ENCODE peak calls at places on chromosomes 12 and 14, in seven cellular contexts. A is adipocyte, B is A172, Q is MCF 10A, H is endothelial cell of umbilical vein, E is T-helper 1 cell, L is myocyte. P is an unnamed sample.

GRCh38 chr12:46458500-46459106 is 86.0 kb upstream of the SLC38A2 start:
- DNase-seq in A (no peak), B (no peak), Q (no peak), H (no peak), E (no peak), L (no peak), P (no peak)

GRCh38 chr12:6790496-6791150 is 1.3 kb downstream of the CD4 start:
- DNase-seq in A (no peak), B (no peak), Q (no peak), H (no peak), E (no peak), L (no peak), P (no peak)

GRCh38 chr12:124940393-124941169 is 26.1 kb upstream of the UBC start:
- DNase-seq in A (peak), B (peak), Q (peak), H (peak), E (peak), L (peak), P (peak)

GRCh38 chr14:99077076-99077843 is 194.7 kb downstream of the BCL11B start:
- DNase-seq in A (no peak), B (no peak), Q (peak), H (no peak), E (no peak), L (no peak), P (no peak)

GRCh38 chr12:28710882-28711281 is 438.2 kb upstream of the FAR2 start:
- DNase-seq in A (peak), B (peak), Q (peak), H (no peak), E (no peak), L (no peak), P (peak)

GRCh38 chr12:62686938-62687337 is 220.3 kb downstream of the MON2 start:
- DNase-seq in A (peak), B (no peak), Q (no peak), H (no peak), E (no peak), L (no peak), P (peak)

GRCh38 chr14:92670177-92670576 is 78.2 kb downstream of the LGMN start:
- DNase-seq in A (peak), B (no peak), Q (peak), H (no peak), E (no peak), L (peak), P (peak)

GRCh38 chr12:84497819-84498218 is 414.8 kb downstream of the SLC6A15 start:
- DNase-seq in A (peak), B (peak), Q (peak), H (peak), E (no peak), L (no peak), P (peak)

GRCh38 chr14:55864890-55865655 is 253.1 kb upstream of the PELI2 start:
- DNase-seq in A (no peak), B (no peak), Q (peak), H (no peak), E (no peak), L (no peak), P (no peak)

GRCh38 chr14:51504626-51505025 is 147.1 kb upstream of the FRMD6 start:
- DNase-seq in A (no peak), B (no peak), Q (no peak), H (no peak), E (no peak), L (peak), P (no peak)

GRCh38 chr14:39107624-39108023 is 4.6 kb upstream of the SEC23A start:
- DNase-seq in A (peak), B (peak), Q (peak), H (peak), E (no peak), L (peak), P (peak)

GRCh38 chr14:101357038-101357437 is 204.3 kb upstream of the DIO3 start:
- DNase-seq in A (no peak), B (no peak), Q (no peak), H (no peak), E (no peak), L (no peak), P (no peak)

GRCh38 chr12:27142102-27142721 is 59.8 kb upstream of the C12orf71 start:
- DNase-seq in A (peak), B (peak), Q (peak), H (peak), E (no peak), L (peak), P (peak)

GRCh38 chr14:37903561-37904191 is 304.0 kb upstream of the SSTR1 start:
- DNase-seq in A (peak), B (peak), Q (peak), H (peak), E (no peak), L (peak), P (peak)

GRCh38 chr14:23145794-23146422 is 26.9 kb upstream of the CEBPE start:
- DNase-seq in A (no peak), B (no peak), Q (no peak), H (no peak), E (no peak), L (no peak), P (no peak)

GRCh38 chr14:97453991-97454390 is 656.8 kb downstream of the VRK1 start:
- DNase-seq in A (no peak), B (no peak), Q (no peak), H (no peak), E (no peak), L (no peak), P (no peak)

GRCh38 chr14:20866963-20867362 is 24.2 kb upstream of the RNASE3 start:
- DNase-seq in A (peak), B (no peak), Q (peak), H (peak), E (no peak), L (no peak), P (peak)

P was measured in fibroblast of the aortic adventitia.